ENCODE peak calls at places on chromosomes 6 and 20, in eight cellular contexts. N, Y, Q, J, I, L, Z and C are unnamed samples.

GRCh38 chr6:167700199-167700598 is 126.5 kb upstream of the AFDN start:
- DNase-seq in N (no peak), Y (no peak), Q (no peak), J (no peak), I (no peak), L (no peak), Z (peak; percentile 32), C (no peak)

GRCh38 chr20:42183147-42183546 is 565.0 kb upstream of the CHD6 start:
- DNase-seq in N (no peak), Y (no peak), Q (no peak), J (no peak), I (no peak), L (no peak), Z (no peak), C (no peak)

GRCh38 chr6:163226836-163227485 is 187.6 kb upstream of the QKI start:
- DNase-seq in N (no peak), Y (no peak), Q (no peak), J (no peak), I (no peak), L (no peak), Z (no peak), C (no peak)

GRCh38 chr6:3281669-3282460 is 23.1 kb downstream of the PSMG4 start:
- DNase-seq in N (no peak), Y (no peak), Q (no peak), J (no peak), I (no peak), L (no peak), Z (peak; percentile 66), C (peak; percentile 83)

GRCh38 chr6:158518196-158519127 is 41.4 kb upstream of the TMEM181 start:
- DNase-seq in N (no peak), Y (peak; percentile 60), Q (peak; percentile 48), J (peak; percentile 36), I (peak; percentile 58), L (peak; percentile 40), Z (no peak), C (no peak)

GRCh38 chr6:96923400-96923799 is 1.1 kb upstream of the KLHL32 start:
- DNase-seq in N (no peak), Y (no peak), Q (no peak), J (no peak), I (no peak), L (no peak), Z (no peak), C (no peak)

GRCh38 chr6:114810468-114810867 is 467.6 kb upstream of the HS3ST5 start:
- DNase-seq in N (no peak), Y (no peak), Q (no peak), J (no peak), I (no peak), L (no peak), Z (no peak), C (no peak)

GRCh38 chr6:119148102-119148824 is 69.8 kb upstream of the FAM184A start:
- DNase-seq in N (no peak), Y (peak; percentile 64), Q (no peak), J (no peak), I (no peak), L (no peak), Z (no peak), C (no peak)

GRCh38 chr20:35648836-35649235 is 15.9 kb downstream of the CPNE1 start:
- DNase-seq in N (no peak), Y (no peak), Q (no peak), J (no peak), I (no peak), L (no peak), Z (no peak), C (no peak)

GRCh38 chr20:38249536-38250310 is 10.8 kb downstream of the KIAA1755 start:
- DNase-seq in N (no peak), Y (no peak), Q (no peak), J (no peak), I (no peak), L (no peak), Z (peak; percentile 60), C (peak; percentile 69)

GRCh38 chr6:143264291-143264834 is 186.1 kb downstream of the ADAT2 start:
- DNase-seq in N (no peak), Y (no peak), Q (no peak), J (no peak), I (no peak), L (no peak), Z (no peak), C (no peak)

GRCh38 chr6:130843575-130844320 is 16.5 kb downstream of the SMLR1 start:
- DNase-seq in N (no peak), Y (no peak), Q (no peak), J (peak; percentile 32), I (no peak), L (peak; percentile 49), Z (no peak), C (no peak)

GRCh38 chr6:157682856-157683481 is 140.1 kb upstream of the SNX9 start:
- DNase-seq in N (no peak), Y (no peak), Q (no peak), J (no peak), I (no peak), L (no peak), Z (no peak), C (no peak)

GRCh38 chr6:165729307-165729936 is 66.4 kb upstream of the PDE10A start:
- DNase-seq in N (no peak), Y (peak; percentile 65), Q (no peak), J (no peak), I (no peak), L (no peak), Z (no peak), C (no peak)

GRCh38 chr6:159919011-159919511 is 28.3 kb downstream of the MAS1 start:
- DNase-seq in N (no peak), Y (no peak), Q (no peak), J (no peak), I (no peak), L (no peak), Z (no peak), C (no peak)

GRCh38 chr6:124982669-124983068 is 20.4 kb downstream of the RNF217 start:
- DNase-seq in N (no peak), Y (no peak), Q (no peak), J (no peak), I (no peak), L (no peak), Z (no peak), C (no peak)
- H3K4me1 ChIP-seq in N (peaks cover 21% of the 10 kb centered on the region), Y (no peaks in the 10 kb centered on the region), Q (peaks cover 15% of the 10 kb centered on the region), J (no peaks in the 10 kb centered on the region), I (no peaks in the 10 kb centered on the region), L (no peaks in the 10 kb centered on the region), Z (no peaks in the 10 kb centered on the region), C (peaks cover 57% of the 10 kb centered on the region)

DNA sequence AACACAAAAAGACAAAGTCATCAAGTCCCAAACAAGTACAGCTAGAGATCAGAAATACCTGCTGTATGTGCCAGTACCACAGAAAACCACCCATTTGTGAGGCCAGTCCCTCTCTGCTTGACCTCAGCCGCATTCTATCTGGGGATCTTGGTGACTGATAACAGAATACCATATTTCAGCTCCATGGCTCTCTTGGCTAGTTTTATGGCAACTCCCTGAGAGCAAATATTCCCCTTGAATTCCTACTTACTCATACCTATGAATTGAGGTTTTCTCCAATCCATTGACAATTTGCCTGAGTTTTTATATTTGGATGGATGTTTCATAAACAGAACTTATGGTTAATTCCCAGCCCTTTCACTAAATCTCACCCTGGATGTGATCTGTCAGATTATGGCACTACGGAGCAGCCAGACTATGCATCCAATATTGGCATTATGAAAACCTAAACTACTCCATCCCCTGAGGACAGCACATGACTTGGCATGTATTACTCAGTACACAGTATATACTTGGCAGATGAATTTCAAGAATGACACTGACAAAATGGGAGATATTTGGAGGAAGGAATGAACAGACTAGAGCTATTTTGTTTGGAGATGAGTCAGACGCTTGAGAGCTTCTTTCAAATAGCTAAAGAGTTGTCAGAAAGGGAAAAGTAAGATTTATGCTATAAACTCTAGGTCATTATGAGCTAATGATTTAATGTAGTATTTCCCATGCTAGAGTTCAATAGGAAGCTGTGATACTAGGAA is 95.7 kb downstream of the PRDM1 start:
- DNase-seq in N (no peak), Y (no peak), Q (no peak), J (no peak), I (no peak), L (no peak), Z (no peak), C (no peak)
- H3K4me1 ChIP-seq in N (no peaks in the 10 kb centered on the region), Y (no peaks in the 10 kb centered on the region), Q (no peaks in the 10 kb centered on the region), J (peaks cover 33% of the 10 kb centered on the region), I (peaks cover 9% of the 10 kb centered on the region), L (peaks cover 55% of the 10 kb centered on the region), Z (no peaks in the 10 kb centered on the region), C (peaks cover 15% of the 10 kb centered on the region)

DNA sequence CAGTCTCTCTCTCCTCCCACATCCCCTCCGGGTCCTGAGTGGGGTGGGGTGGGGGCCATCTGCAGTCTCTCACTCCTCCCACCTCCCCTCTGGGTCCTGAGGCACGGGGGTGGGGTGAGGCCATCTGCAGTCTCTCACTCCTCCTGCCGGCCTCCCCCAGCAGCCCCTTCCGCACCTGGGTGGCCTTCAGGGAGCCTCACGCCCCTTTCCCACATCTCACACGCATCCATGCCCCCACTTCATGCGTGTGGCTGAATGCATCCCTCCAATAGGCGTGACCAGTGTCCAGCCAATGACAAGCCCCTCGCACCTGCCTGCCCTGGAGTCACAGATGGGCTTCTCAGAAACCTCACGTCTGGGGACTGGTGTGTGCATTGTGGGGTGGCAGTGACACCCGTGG is 993 bp upstream of the SRMS start:
- DNase-seq in N (no peak), Y (no peak), Q (no peak), J (no peak), I (no peak), L (no peak), Z (no peak), C (peak; percentile 81)
- H3K4me1 ChIP-seq in N (no peaks in the 10 kb centered on the region), Y (no peaks in the 10 kb centered on the region), Q (peaks cover under 1% of the 10 kb centered on the region), J (peaks cover 13% of the 10 kb centered on the region), I (peaks cover 33% of the 10 kb centered on the region), L (peaks cover 17% of the 10 kb centered on the region), Z (no peaks in the 10 kb centered on the region), C (peaks cover 28% of the 10 kb centered on the region)

GRCh38 chr6:7138921-7139358 is 31.2 kb downstream of the RREB1 start:
- DNase-seq in N (no peak), Y (no peak), Q (no peak), J (peak; percentile 81), I (peak; percentile 73), L (peak; percentile 47), Z (no peak), C (no peak)
- H3K4me1 ChIP-seq in N (peaks cover 74% of the 10 kb centered on the region), Y (peaks cover 23% of the 10 kb centered on the region), Q (peaks cover 67% of the 10 kb centered on the region), J (peaks cover 20% of the 10 kb centered on the region), I (peaks cover 59% of the 10 kb centered on the region), L (peaks cover 34% of the 10 kb centered on the region), Z (no peaks in the 10 kb centered on the region), C (peaks cover 41% of the 10 kb centered on the region)

GRCh38 chr20:11986954-11987353 is 69.3 kb downstream of the BTBD3 start:
- DNase-seq in N (no peak), Y (no peak), Q (no peak), J (no peak), I (no peak), L (no peak), Z (no peak), C (no peak)
- H3K4me1 ChIP-seq in N (peaks cover 5% of the 10 kb centered on the region), Y (no peaks in the 10 kb centered on the region), Q (peaks cover 8% of the 10 kb centered on the region), J (no peaks in the 10 kb centered on the region), I (peaks cover 4% of the 10 kb centered on the region), L (no peaks in the 10 kb centered on the region), Z (no peaks in the 10 kb centered on the region), C (no peaks in the 10 kb centered on the region)